ENCODE peak calls at places on chromosomes 4 and X, in five cellular contexts. U is AG20443, T is pulmonary artery endothelial cell, I is osteocyte, H is NCI-H510A. B is an unnamed sample.

GRCh38 chr4:70315928-70316327 is 18.9 kb upstream of the CABS1 start:
- DNase-seq in U (no peak), T (no peak), I (no peak), H (no peak), B (no peak)

GRCh38 chr4:86532851-86533250 is 61.3 kb upstream of the PTPN13 start:
- DNase-seq in U (no peak), T (no peak), I (no peak), H (no peak), B (no peak)

GRCh38 chrX:140661657-140662056 is 47.9 kb upstream of the LINC00632 start:
- DNase-seq in U (peak), T (no peak), I (no peak), H (no peak), B (peak)

GRCh38 chrX:153457136-153457825 is 11.4 kb upstream of the TREX2 start:
- DNase-seq in U (no peak), T (no peak), I (no peak), H (no peak), B (no peak)

GRCh38 chrX:109632906-109633504 is 8.0 kb upstream of the KCNE5 start:
- DNase-seq in U (peak), T (no peak), I (no peak), H (no peak), B (peak)

GRCh38 chrX:47662144-47662657 is 3.2 kb upstream of the UXT start:
- DNase-seq in U (peak), T (no peak), I (peak), H (no peak), B (peak)

GRCh38 chr4:23788460-23788859 is 101.4 kb downstream of the PPARGC1A start:
- DNase-seq in U (no peak), T (no peak), I (no peak), H (no peak), B (peak)

GRCh38 chr4:169121920-169122319 is 111.9 kb upstream of the CBR4 start:
- DNase-seq in U (no peak), T (no peak), I (no peak), H (no peak), B (no peak)

GRCh38 chr4:3405176-3405575 is 36.6 kb upstream of the HGFAC start:
- DNase-seq in U (no peak), T (no peak), I (no peak), H (no peak), B (no peak)

GRCh38 chr4:121551271-121551670 is 145.5 kb downstream of the ANXA5 start:
- DNase-seq in U (no peak), T (no peak), I (no peak), H (no peak), B (no peak)

GRCh38 chr4:88028961-88029360 is 21.5 kb downstream of the PKD2 start:
- DNase-seq in U (no peak), T (no peak), I (no peak), H (no peak), B (no peak)

GRCh38 chrX:106933538-106933961 is 13.3 kb downstream of the CLDN2 start:
- DNase-seq in U (no peak), T (no peak), I (no peak), H (no peak), B (peak)

GRCh38 chrX:2383735-2384134 is 117.0 kb downstream of the DHRSX start:
- DNase-seq in U (no peak), T (no peak), I (no peak), H (no peak), B (no peak)

GRCh38 chr4:153645183-153645582 is 38.9 kb upstream of the TLR2 start:
- DNase-seq in U (no peak), T (no peak), I (no peak), H (no peak), B (no peak)

GRCh38 chr4:140176735-140177134 is 22.8 kb upstream of the MAML3 start:
- DNase-seq in U (no peak), T (no peak), I (no peak), H (no peak), B (peak)

B was measured in IMR-90.